ENCODE peak calls at places on chromosome 11, in five cellular contexts. F is epithelial cell of esophagus, G is A549, A is ovary, R is mesothelial cell of epicardium. B is an unnamed sample.

GRCh38 chr11:44681698-44682097 is 45.1 kb upstream of the TSPAN18 start:
- DNase-seq in F (no peak), G (no peak), A (no peak), R (no peak), B (no peak)

GRCh38 chr11:2789331-2789730 is 89.5 kb upstream of the KCNQ1OT1 start:
- DNase-seq in F (no peak), G (no peak), A (peak; percentile 15), R (peak; percentile 8), B (peak; percentile 7)

GRCh38 chr11:8693555-8693954 is 11.0 kb downstream of the RPL27A start:
- DNase-seq in F (no peak), G (no peak), A (no peak), R (no peak), B (no peak)

GRCh38 chr11:102733232-102733875 is 8.6 kb upstream of the MMP8 start:
- DNase-seq in F (peak; percentile 80), G (peak; percentile 38), A (no peak), R (no peak), B (no peak)

GRCh38 chr11:134244593-134244992 is 8.6 kb downstream of the THYN1 start:
- DNase-seq in F (peak; percentile 27), G (no peak), A (no peak), R (no peak), B (no peak)

GRCh38 chr11:1733716-1734351 is 16.6 kb downstream of the IFITM10 start:
- DNase-seq in F (no peak), G (no peak), A (no peak), R (no peak), B (no peak)

GRCh38 chr11:23021287-23021863 is 161.1 kb upstream of the CCDC179 start:
- DNase-seq in F (peak; percentile 35), G (peak; percentile 8), A (no peak), R (no peak), B (no peak)

GRCh38 chr11:11143849-11144248 is 209.2 kb downstream of the CSNK2A3 start:
- DNase-seq in F (no peak), G (no peak), A (no peak), R (no peak), B (no peak)

GRCh38 chr11:74249496-74249895 is 61.9 kb downstream of the P4HA3 start:
- DNase-seq in F (no peak), G (no peak), A (no peak), R (no peak), B (no peak)

GRCh38 chr11:46529086-46529905 is 64.5 kb downstream of the AMBRA1 start:
- DNase-seq in F (peak; percentile 71), G (peak; percentile 89), A (peak; percentile 46), R (peak; percentile 32), B (peak; percentile 59)

GRCh38 chr11:63866211-63866610 is 27.3 kb downstream of the MARK2 start:
- DNase-seq in F (peak; percentile 63), G (no peak), A (peak; percentile 58), R (no peak), B (no peak)

GRCh38 chr11:31240340-31240904 is 129.1 kb downstream of the DCDC1 start:
- DNase-seq in F (peak; percentile 63), G (peak; percentile 5), A (no peak), R (no peak), B (peak; percentile 13)

GRCh38 chr11:65112551-65113360 is 1.1 kb downstream of the TM7SF2 start:
- DNase-seq in F (peak; percentile 55), G (peak; percentile 64), A (peak; percentile 79), R (no peak), B (peak; percentile 65)

GRCh38 chr11:132988381-132988780 is 543.9 kb downstream of the OPCML start:
- DNase-seq in F (no peak), G (no peak), A (no peak), R (no peak), B (no peak)

GRCh38 chr11:95503047-95503446 is 272.0 kb upstream of the SESN3 start:
- DNase-seq in F (peak; percentile 45), G (no peak), A (peak; percentile 36), R (no peak), B (no peak)

GRCh38 chr11:10382518-10382917 is 72.5 kb upstream of the AMPD3 start:
- DNase-seq in F (peak; percentile 25), G (no peak), A (no peak), R (no peak), B (no peak)

GRCh38 chr11:129291556-129291955 is 84.1 kb upstream of the BARX2 start:
- DNase-seq in F (no peak), G (no peak), A (no peak), R (no peak), B (no peak)

GRCh38 chr11:7098235-7098832 is 9.5 kb downstream of the RBMXL2 start:
- DNase-seq in F (peak; percentile 67), G (peak; percentile 35), A (no peak), R (no peak), B (no peak)

GRCh38 chr11:106288988-106289387 is 211.5 kb downstream of the AASDHPPT start:
- DNase-seq in F (no peak), G (no peak), A (no peak), R (no peak), B (no peak)

GRCh38 chr11:123100378-123101085 is 38.6 kb upstream of the HSPA8 start:
- DNase-seq in F (no peak), G (no peak), A (peak; percentile 79), R (no peak), B (no peak)

GRCh38 chr11:12600829-12601228 is 73.4 kb upstream of the TEAD1 start:
- DNase-seq in F (no peak), G (no peak), A (no peak), R (no peak), B (no peak)

GRCh38 chr11:26231252-26231661 is 100.7 kb upstream of the ANO3 start:
- DNase-seq in F (peak; percentile 96), G (no peak), A (no peak), R (no peak), B (no peak)

GRCh38 chr11:69825037-69825834 is 6.0 kb upstream of the FGF3 start:
- DNase-seq in F (peak; percentile 14), G (peak; percentile 69), A (no peak), R (no peak), B (no peak)

GRCh38 chr11:26891501-26891900 is 102.4 kb upstream of the FIBIN start:
- DNase-seq in F (no peak), G (no peak), A (no peak), R (no peak), B (no peak)

GRCh38 chr11:61955031-61955415 is 4.9 kb downstream of the BEST1 start:
- DNase-seq in F (peak; percentile 80), G (peak; percentile 70), A (peak; percentile 73), R (no peak), B (no peak)

GRCh38 chr11:104390696-104391095 is 226.7 kb upstream of the PDGFD start:
- DNase-seq in F (no peak), G (no peak), A (no peak), R (no peak), B (no peak)

GRCh38 chr11:29914203-29914930 is 102.5 kb downstream of the KCNA4 start:
- DNase-seq in F (peak; percentile 86), G (no peak), A (no peak), R (no peak), B (no peak)

GRCh38 chr11:74005721-74006517 is 3.0 kb downstream of the UCP3 start:
- DNase-seq in F (no peak), G (no peak), A (no peak), R (no peak), B (no peak)

GRCh38 chr11:108223449-108224149 is 732 bp downstream of the ATM start:
- DNase-seq in F (no peak), G (no peak), A (no peak), R (no peak), B (no peak)

GRCh38 chr11:7964873-7965272 is 374 bp downstream of the NLRP10 start:
- DNase-seq in F (peak; percentile 77), G (no peak), A (no peak), R (no peak), B (no peak)

GRCh38 chr11:78630561-78631303 is 56.1 kb upstream of the NARS2 start:
- DNase-seq in F (no peak), G (no peak), A (no peak), R (no peak), B (no peak)

GRCh38 chr11:61693897-61694840 is 14.0 kb downstream of the DAGLA start:
- DNase-seq in F (no peak), G (no peak), A (no peak), R (no peak), B (no peak)

GRCh38 chr11:108117746-108118371 is 3.5 kb upstream of the ACAT1 start:
- DNase-seq in F (peak; percentile 57), G (peak; percentile 35), A (no peak), R (no peak), B (no peak)

GRCh38 chr11:126874831-126875230 is 125.7 kb downstream of the KIRREL3 start:
- DNase-seq in F (no peak), G (no peak), A (no peak), R (no peak), B (no peak)
- TF ChIP-seq CTCF in F (no peak), G (peak; percentile 12), A (no peak), R (no peak), B (no peak)

GRCh38 chr11:76410771-76411423 is 29.8 kb downstream of the GVQW3 start:
- DNase-seq in F (no peak), G (no peak), A (no peak), R (no peak), B (no peak)
- TF ChIP-seq CTCF in F (no peak), G (no peak), A (no peak), R (no peak), B (no peak)

GRCh38 chr11:42410251-42410956 is 901.4 kb upstream of the API5 start:
- DNase-seq in F (no peak), G (no peak), A (no peak), R (no peak), B (no peak)

GRCh38 chr11:42407379-42407778 is 904.4 kb upstream of the API5 start:
- DNase-seq in F (no peak), G (no peak), A (no peak), R (no peak), B (peak; percentile 64)
- TF ChIP-seq CTCF in F (no peak), G (no peak), A (no peak), R (no peak), B (peak; percentile 81)

GRCh38 chr11:126990716-126991480 is 9.7 kb downstream of the KIRREL3 start:
- DNase-seq in F (no peak), G (no peak), A (no peak), R (no peak), B (no peak)
- TF ChIP-seq CTCF in F (no peak), G (no peak), A (no peak), R (peak; percentile 46), B (no peak)

GRCh38 chr11:4065601-4066377 is 28.8 kb upstream of the RRM1 start:
- DNase-seq in F (no peak), G (no peak), A (no peak), R (no peak), B (no peak)

GRCh38 chr11:4066960-4067359 is 27.6 kb upstream of the RRM1 start:
- DNase-seq in F (no peak), G (no peak), A (no peak), R (no peak), B (no peak)

GRCh38 chr11:4065086-4065485 is 29.5 kb upstream of the RRM1 start:
- DNase-seq in F (no peak), G (no peak), A (no peak), R (no peak), B (no peak)

GRCh38 chr11:4063348-4063747 is 31.3 kb upstream of the RRM1 start:
- DNase-seq in F (no peak), G (no peak), A (no peak), R (no peak), B (no peak)

GRCh38 chr11:4064278-4064955 is 30.2 kb upstream of the RRM1 start:
- DNase-seq in F (no peak), G (no peak), A (no peak), R (no peak), B (no peak)
- TF ChIP-seq CTCF in F (no peak), G (no peak), A (no peak), R (no peak), B (no peak)

B was measured in progenitor cell of endocrine pancreas.